ENCODE peak calls at places on chromosomes 12 and 14, in five cellular contexts. G is uterus, F is ovary, T is IMR-90, S is PC-3. V is an unnamed sample.

GRCh38 chr14:32524609-32525391 is 195.7 kb downstream of the AKAP6 start:
- DNase-seq in F (no peak), T (peak; percentile 8), S (no peak), G (no peak), V (no peak)

GRCh38 chr14:65226824-65227604 is 124.7 kb upstream of the MAX start:
- DNase-seq in G (no peak), F (no peak), S (peak; percentile 94), T (peak; percentile 62), V (no peak)

GRCh38 chr12:103560604-103561101 is 26.4 kb upstream of the STAB2 start:
- DNase-seq in T (peak; percentile 98), F (no peak), S (peak; percentile 99), G (no peak), V (peak; percentile 98)

GRCh38 chr12:62731378-62731710 is 203.6 kb downstream of the PPM1H start:
- DNase-seq in S (no peak), T (peak; percentile 18), G (no peak), F (no peak), V (no peak)

GRCh38 chr12:94563261-94563660 is 87.1 kb downstream of the TMCC3 start:
- DNase-seq in F (no peak), G (no peak), S (no peak), T (no peak), V (no peak)

GRCh38 chr12:132414634-132415340 is 75.2 kb upstream of the FBRSL1 start:
- DNase-seq in S (peak; percentile 94), T (peak; percentile 59), F (peak; percentile 78), G (peak; percentile 65), V (peak; percentile 48)

GRCh38 chr12:12121022-12121421 is 50.3 kb downstream of the BCL2L14 start:
- DNase-seq in S (no peak), T (no peak), G (no peak), F (no peak), V (no peak)

GRCh38 chr14:56874375-56874774 is 64.1 kb upstream of the OTX2 start:
- DNase-seq in F (no peak), G (no peak), S (peak; percentile 70), T (no peak), V (no peak)

GRCh38 chr14:96592591-96593388 is 90.6 kb downstream of the PAPOLA start:
- DNase-seq in F (no peak), S (no peak), G (no peak), T (peak; percentile 17), V (no peak)

GRCh38 chr12:9256341-9256740 is 48.1 kb upstream of the PZP start:
- DNase-seq in T (no peak), S (no peak), G (no peak), F (no peak), V (no peak)

GRCh38 chr12:2052861-2053674 is at the start of gene CACNA1C:
- DNase-seq in T (peak; percentile 66), S (no peak), G (peak; percentile 80), F (peak; percentile 64), V (no peak)

GRCh38 chr12:30169839-30170591 is 386.3 kb upstream of the TMTC1 start:
- DNase-seq in T (no peak), F (no peak), G (no peak), S (no peak), V (no peak)

GRCh38 chr12:8609061-8609570 is 3.5 kb downstream of the AICDA start:
- DNase-seq in F (no peak), G (no peak), S (peak; percentile 44), T (peak; percentile 47), V (peak; percentile 31)

GRCh38 chr12:88844426-88844825 is 264.2 kb upstream of the KITLG start:
- DNase-seq in S (no peak), F (no peak), G (no peak), T (no peak), V (no peak)

GRCh38 chr12:40378721-40379120 is 153.9 kb downstream of the LRRK2 start:
- DNase-seq in S (no peak), F (no peak), G (no peak), T (no peak), V (no peak)

DNA sequence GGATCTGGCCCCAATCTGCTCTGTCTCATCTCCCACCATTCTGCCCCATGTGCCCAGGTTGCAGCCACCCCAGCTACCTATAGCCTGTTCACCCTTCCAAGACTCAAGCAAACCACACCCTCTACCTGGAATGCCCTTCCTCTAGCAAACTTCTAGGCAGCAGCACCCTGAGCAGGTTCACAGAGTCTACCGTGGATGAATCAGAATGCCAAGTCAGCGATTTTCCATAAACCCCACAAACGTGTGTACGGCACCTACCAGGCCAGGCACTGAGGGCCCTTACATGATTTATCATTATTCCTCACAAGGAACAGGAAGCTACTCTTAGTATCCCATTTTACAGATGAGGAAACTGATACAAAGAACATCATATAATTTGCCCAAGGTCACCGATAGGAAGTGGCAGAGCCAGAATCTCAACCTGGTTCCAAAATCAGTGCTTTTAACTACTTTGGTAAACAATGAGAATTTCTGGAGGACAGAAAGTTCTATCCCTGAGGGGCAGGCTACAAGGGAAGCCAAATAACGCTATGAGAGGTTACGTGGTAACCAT is 28.0 kb upstream of the DHRS4 start:
- DNase-seq in F (no peak), S (no peak), G (no peak), T (no peak), V (no peak)
- H3K27ac ChIP-seq in F (no peak overlapping the region), S (no peak overlapping the region), G (no peak overlapping the region), T (no peak overlapping the region), V (no peak overlapping the region)

DNA sequence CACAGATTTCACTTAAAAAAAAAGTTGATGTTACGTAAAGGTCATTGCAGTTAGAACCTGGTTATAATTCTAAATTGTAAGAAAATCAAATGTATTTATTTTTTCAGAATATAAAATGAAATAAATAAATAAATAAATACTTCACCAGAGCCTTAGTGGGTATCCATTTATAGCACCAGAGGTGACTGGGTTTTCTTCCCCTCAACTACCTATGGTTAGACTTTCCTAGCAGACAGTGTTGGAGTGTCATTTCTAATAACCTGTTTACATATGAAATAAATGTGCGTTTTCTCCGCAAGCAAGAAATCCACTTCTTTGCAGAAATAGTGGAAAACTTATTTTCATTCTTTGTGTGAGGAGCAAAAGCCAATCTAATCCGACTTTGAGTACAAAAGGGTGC is 3.3 kb upstream of the MYF5 start:
- DNase-seq in T (no peak), F (no peak), G (no peak), S (no peak), V (no peak)
- H3K27me3 ChIP-seq in T (no peaks in the 10 kb centered on the region), F (no peaks in the 10 kb centered on the region), G (no peaks in the 10 kb centered on the region), S (peaks cover 65% of the 10 kb centered on the region), V (no peaks in the 10 kb centered on the region)

DNA sequence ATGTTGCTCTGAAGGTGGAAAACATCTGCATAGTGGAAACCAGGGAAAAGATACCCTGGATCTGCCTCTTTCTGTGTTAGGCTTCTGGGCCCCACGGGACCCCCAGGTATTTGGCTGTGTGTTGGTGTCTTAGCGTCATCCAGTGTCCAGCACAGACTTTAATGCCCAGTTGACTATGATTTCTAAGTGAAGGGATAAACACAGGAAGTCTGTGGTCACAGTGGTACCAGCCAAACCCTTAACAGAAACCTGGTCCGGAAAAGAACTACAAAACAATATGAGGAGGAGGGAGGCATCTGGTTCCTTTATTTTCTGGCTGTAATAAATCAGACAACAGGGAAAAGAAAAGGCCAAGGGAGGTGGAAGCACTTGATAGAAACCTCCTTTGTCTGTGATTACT is 56.4 kb downstream of the CMKLR1 start:
- DNase-seq in T (no peak), G (no peak), S (no peak), F (no peak), V (no peak)
- TF ChIP-seq CTCF in T (no peak), G (no peak), S (no peak), F (no peak), V (no peak)

GRCh38 chr12:75767957-75768356 is 256.5 kb upstream of the KRR1 start:
- DNase-seq in G (no peak), T (no peak), S (no peak), F (no peak), V (no peak)

GRCh38 chr12:75766263-75767160 is 255.1 kb upstream of the KRR1 start:
- DNase-seq in S (peak; percentile 94), T (peak; percentile 80), F (no peak), G (no peak), V (peak; percentile 38)

GRCh38 chr12:75760481-75761324 is 249.3 kb upstream of the KRR1 start:
- DNase-seq in T (no peak), S (peak; percentile 18), F (no peak), G (no peak), V (no peak)

GRCh38 chr12:75765170-75766059 is 254.0 kb upstream of the KRR1 start:
- DNase-seq in F (no peak), G (no peak), S (peak; percentile 51), T (no peak), V (no peak)

DNA sequence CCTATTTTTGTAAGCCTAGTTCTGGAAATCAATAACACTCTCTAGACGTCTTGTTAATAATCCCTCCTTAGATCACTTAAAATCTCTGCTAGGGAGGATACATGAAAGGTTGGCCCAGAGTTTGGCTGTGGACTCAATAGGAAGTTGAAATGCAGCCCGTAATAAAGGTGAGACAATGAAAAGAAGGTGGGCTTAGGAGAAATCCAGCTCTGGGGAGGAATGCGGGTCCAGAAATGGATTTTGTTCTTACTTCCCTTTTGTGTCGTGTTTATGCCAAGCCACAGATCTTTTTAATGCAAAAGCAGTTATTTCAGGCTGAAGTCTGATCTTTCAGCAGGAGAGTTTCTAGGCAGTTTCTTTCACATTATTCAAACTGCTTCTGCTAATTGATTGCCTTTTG is 252.7 kb upstream of the KRR1 start:
- DNase-seq in S (no peak), F (no peak), T (no peak), G (no peak), V (no peak)
- H3K27ac ChIP-seq in S (no peak overlapping the region), F (no peak overlapping the region), T (no peak overlapping the region), G (no peak overlapping the region), V (no peak overlapping the region)

V was measured in brain microvascular endothelial cell.